ENCODE peak calls at places on chromosomes 4 and X, in five cellular contexts. P is brain microvascular endothelial cell, J is transverse colon, G is ovary, L is aorta. H is an unnamed sample.

GRCh38 chrX:69388526-69388925 is 115.6 kb upstream of the NALF2 start:
- DNase-seq in G (no peak), J (no peak), L (peak; percentile 65), P (no peak), H (no peak)

GRCh38 chr4:188372856-188373255 is 233.6 kb downstream of the TRIML1 start:
- DNase-seq in J (no peak), L (no peak), G (no peak), P (no peak), H (peak; percentile 23)

GRCh38 chr4:80192937-80193336 is 4.4 kb upstream of the PRDM8 start:
- DNase-seq in P (no peak), G (no peak), L (no peak), J (no peak), H (no peak)

GRCh38 chr4:112633477-112634235 is 3.1 kb downstream of the ZGRF1 start:
- DNase-seq in P (no peak), L (no peak), J (no peak), G (no peak), H (no peak)

GRCh38 chrX:37644381-37645305 is 40.9 kb upstream of the XK start:
- DNase-seq in G (no peak), J (peak; percentile 29), P (no peak), L (no peak), H (no peak)

GRCh38 chr4:124262211-124263179 is 450.0 kb downstream of the ANKRD50 start:
- DNase-seq in L (peak; percentile 61), J (peak; percentile 56), P (peak; percentile 81), G (peak; percentile 40), H (peak; percentile 55)

GRCh38 chr4:70197842-70198241 is 2.3 kb downstream of the ODAM start:
- DNase-seq in J (peak; percentile 27), G (no peak), L (no peak), P (no peak), H (no peak)

GRCh38 chr4:85147481-85148076 is 181.1 kb upstream of the WDFY3 start:
- DNase-seq in P (peak; percentile 59), L (peak; percentile 61), J (peak; percentile 24), G (peak; percentile 18), H (peak; percentile 60)

GRCh38 chr4:52096048-52096447 is 44.9 kb downstream of the SPATA18 start:
- DNase-seq in L (no peak), G (no peak), J (no peak), P (no peak), H (no peak)

GRCh38 chr4:21986312-21986711 is 37.7 kb upstream of the KCNIP4 start:
- DNase-seq in L (no peak), G (no peak), J (no peak), P (no peak), H (no peak)

GRCh38 chr4:110107868-110108267 is 90.5 kb downstream of the ELOVL6 start:
- DNase-seq in J (no peak), G (no peak), L (no peak), P (no peak), H (no peak)
- H3K27ac ChIP-seq in J (no peak overlapping the region), G (no peak overlapping the region), L (no peak overlapping the region), P (no peak overlapping the region), H (no peak overlapping the region)

GRCh38 chr4:7929530-7929951 is 10.1 kb downstream of the AFAP1 start:
- DNase-seq in P (no peak), G (no peak), L (no peak), J (peak; percentile 81), H (no peak)
- H3K27ac ChIP-seq in P (no peak overlapping the region), G (no peak overlapping the region), L (no peak overlapping the region), J (peak overlapping the region; percentile 42), H (peak overlapping the region; percentile 44)

GRCh38 chr4:185681604-185682003 is 130.4 kb downstream of the SORBS2 start:
- DNase-seq in G (no peak), J (no peak), P (no peak), L (no peak), H (no peak)
- H3K27ac ChIP-seq in G (no peak overlapping the region), J (no peak overlapping the region), P (peak overlapping the region; percentile 66), L (no peak overlapping the region), H (no peak overlapping the region)

DNA sequence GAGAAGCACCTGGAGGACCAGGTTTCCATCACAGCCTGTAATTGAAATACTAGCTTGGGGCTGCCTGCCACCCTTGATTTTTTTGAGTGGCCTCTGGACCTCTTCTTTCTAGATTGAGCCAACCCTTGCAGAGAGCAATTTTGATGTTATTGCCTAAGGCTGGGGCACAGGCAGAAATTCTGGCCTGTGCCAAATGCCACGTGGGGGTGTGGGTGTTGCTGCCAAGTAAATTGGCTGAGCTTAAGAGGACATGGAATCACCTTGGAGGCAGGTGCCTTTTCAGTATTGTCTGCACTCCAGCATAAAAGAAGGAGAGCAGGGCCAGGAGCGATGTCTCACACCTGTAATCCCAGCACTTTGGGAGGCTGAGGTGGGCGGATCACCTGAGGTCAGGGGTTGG is 286.1 kb upstream of the PRPS2 start:
- DNase-seq in P (no peak), G (no peak), L (no peak), J (no peak), H (no peak)
- H3K27ac ChIP-seq in P (no peak overlapping the region), G (no peak overlapping the region), L (no peak overlapping the region), J (no peak overlapping the region), H (no peak overlapping the region)

H was measured in adrenal gland.